ENCODE peak calls at places on chromosome 1, in five cellular contexts. One of them, this sample, is unnamed.

GRCh38 chr1:19643113-19643512 is 998 bp upstream of the NBL1 start:
- DNase-seq in trophoblast cell: peak; percentile 8
- DNase-seq in H9: no peak
- DNase-seq in IMR-90: no peak
- DNase-seq in neuronal stem cell: no peak
- DNase-seq in this sample: peak; percentile 37

GRCh38 chr1:107076846-107077245 is 20.4 kb downstream of the PRMT6 start:
- DNase-seq in H9: no peak
- DNase-seq in trophoblast cell: no peak
- DNase-seq in IMR-90: peak; percentile 79
- DNase-seq in neuronal stem cell: no peak
- DNase-seq in this sample: no peak

GRCh38 chr1:152533327-152533938 is 19.2 kb downstream of the CRCT1 start:
- DNase-seq in IMR-90: peak; percentile 15
- DNase-seq in trophoblast cell: peak; percentile 63
- DNase-seq in H9: no peak
- DNase-seq in neuronal stem cell: peak; percentile 2
- DNase-seq in this sample: no peak

GRCh38 chr1:119081267-119081666 is 59.2 kb downstream of the WARS2 start:
- DNase-seq in IMR-90: peak; percentile 64
- DNase-seq in neuronal stem cell: no peak
- DNase-seq in H9: no peak
- DNase-seq in trophoblast cell: no peak
- DNase-seq in this sample: no peak

GRCh38 chr1:47232187-47232874 is at the start of gene TAL1:
- DNase-seq in neuronal stem cell: no peak
- DNase-seq in IMR-90: no peak
- DNase-seq in trophoblast cell: peak; percentile 5
- DNase-seq in H9: no peak
- DNase-seq in this sample: no peak

GRCh38 chr1:209190591-209191241 is 392.8 kb upstream of the CAMK1G start:
- DNase-seq in neuronal stem cell: peak; percentile 70
- DNase-seq in H9: peak; percentile 89
- DNase-seq in IMR-90: no peak
- DNase-seq in trophoblast cell: peak; percentile 50
- DNase-seq in this sample: peak; percentile 45

GRCh38 chr1:22024485-22025367 is 23.3 kb downstream of the CELA3A start:
- DNase-seq in neuronal stem cell: no peak
- DNase-seq in H9: peak; percentile 79
- DNase-seq in IMR-90: peak; percentile 81
- DNase-seq in trophoblast cell: peak; percentile 58
- DNase-seq in this sample: peak; percentile 95

GRCh38 chr1:230822092-230822581 is 46.2 kb downstream of the C1orf198 start:
- DNase-seq in IMR-90: peak; percentile 43
- DNase-seq in trophoblast cell: no peak
- DNase-seq in H9: no peak
- DNase-seq in neuronal stem cell: no peak
- DNase-seq in this sample: no peak

GRCh38 chr1:8427493-8427892 is 109.6 kb downstream of the SLC45A1 start:
- DNase-seq in trophoblast cell: no peak
- DNase-seq in neuronal stem cell: no peak
- DNase-seq in H9: no peak
- DNase-seq in IMR-90: no peak
- DNase-seq in this sample: peak; percentile 38

GRCh38 chr1:53629101-53629691 is 109.8 kb downstream of the GLIS1 start:
- DNase-seq in trophoblast cell: no peak
- DNase-seq in IMR-90: no peak
- DNase-seq in H9: peak; percentile 14
- DNase-seq in neuronal stem cell: no peak
- DNase-seq in this sample: no peak

GRCh38 chr1:234958702-234959649 is 169.7 kb downstream of the TOMM20 start:
- DNase-seq in trophoblast cell: no peak
- DNase-seq in IMR-90: no peak
- DNase-seq in H9: no peak
- DNase-seq in neuronal stem cell: no peak
- DNase-seq in this sample: no peak

GRCh38 chr1:234955107-234955731 is 173.4 kb downstream of the TOMM20 start:
- DNase-seq in H9: no peak
- DNase-seq in neuronal stem cell: no peak
- DNase-seq in trophoblast cell: no peak
- DNase-seq in IMR-90: peak; percentile 59
- DNase-seq in this sample: peak; percentile 76

GRCh38 chr1:234958066-234958701 is 170.5 kb downstream of the TOMM20 start:
- DNase-seq in neuronal stem cell: no peak
- DNase-seq in trophoblast cell: no peak
- DNase-seq in IMR-90: no peak
- DNase-seq in H9: no peak
- DNase-seq in this sample: no peak

GRCh38 chr1:234956821-234957329 is 171.8 kb downstream of the TOMM20 start:
- DNase-seq in H9: no peak
- DNase-seq in neuronal stem cell: peak; percentile 51
- DNase-seq in IMR-90: no peak
- DNase-seq in trophoblast cell: no peak
- DNase-seq in this sample: no peak

DNA sequence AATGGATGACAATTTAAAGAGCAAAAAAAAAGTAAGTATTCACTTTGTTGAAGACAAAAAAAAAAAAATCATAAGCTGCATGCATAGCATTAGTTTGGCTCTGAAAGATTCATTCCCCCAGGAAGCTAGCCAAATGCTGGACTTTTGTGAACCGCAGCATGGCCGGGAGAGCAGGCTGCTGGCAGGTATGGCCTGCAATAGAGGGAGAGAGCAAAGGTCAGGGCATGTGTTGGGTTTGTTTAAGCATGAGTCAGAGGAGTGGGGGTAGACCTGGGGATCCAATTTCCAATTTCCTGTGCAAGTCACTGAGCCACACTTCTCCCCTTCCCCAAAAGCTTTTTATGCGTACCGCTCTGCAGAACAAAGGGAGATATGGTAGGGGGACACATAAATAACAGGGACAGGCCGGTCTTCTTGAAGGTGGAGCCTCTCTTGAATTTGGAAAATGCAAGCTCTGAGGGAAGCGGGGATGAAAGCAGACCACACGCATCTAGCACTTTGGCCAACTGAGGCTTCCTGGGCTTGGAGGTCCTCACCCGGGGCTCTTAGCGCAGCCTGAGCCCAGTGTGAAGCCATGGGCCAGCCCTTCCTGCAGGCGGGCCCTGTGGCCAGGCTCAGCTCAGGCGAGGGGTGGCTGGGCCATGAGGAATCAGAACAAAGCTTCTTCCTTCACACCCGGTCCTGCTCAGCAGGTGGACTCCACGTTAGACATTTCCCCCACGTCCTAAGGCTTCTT is 171.1 kb downstream of the TOMM20 start:
- DNase-seq in H9: peak; percentile 62
- DNase-seq in neuronal stem cell: peak; percentile 73
- DNase-seq in IMR-90: peak; percentile 93
- DNase-seq in trophoblast cell: no peak
- DNase-seq in this sample: peak; percentile 79
- H2BK120ac ChIP-seq in H9: no peak overlapping the region
- H2BK120ac ChIP-seq in neuronal stem cell: no peak overlapping the region
- H2BK120ac ChIP-seq in IMR-90: peak overlapping the region; percentile 95
- H2BK120ac ChIP-seq in trophoblast cell: peak overlapping the region; percentile 82
- H2BK120ac ChIP-seq in this sample: peak overlapping the region; percentile 59

GRCh38 chr1:204921855-204922516 is 51.3 kb downstream of the NFASC start:
- DNase-seq in neuronal stem cell: no peak
- DNase-seq in trophoblast cell: no peak
- DNase-seq in H9: no peak
- DNase-seq in IMR-90: no peak
- DNase-seq in this sample: no peak
- H3K23ac ChIP-seq in neuronal stem cell: no peak overlapping the region
- H3K23ac ChIP-seq in trophoblast cell: no peak overlapping the region
- H3K23ac ChIP-seq in H9: no peak overlapping the region
- H3K23ac ChIP-seq in IMR-90: no peak overlapping the region
- H3K23ac ChIP-seq in this sample: no peak overlapping the region

GRCh38 chr1:10736623-10737267 is 59.7 kb downstream of the CASZ1 start:
- DNase-seq in neuronal stem cell: no peak
- DNase-seq in H9: no peak
- DNase-seq in IMR-90: no peak
- DNase-seq in trophoblast cell: no peak
- DNase-seq in this sample: no peak

GRCh38 chr1:10738125-10738746 is 58.2 kb downstream of the CASZ1 start:
- DNase-seq in neuronal stem cell: no peak
- DNase-seq in trophoblast cell: no peak
- DNase-seq in H9: peak; percentile 56
- DNase-seq in IMR-90: no peak
- DNase-seq in this sample: no peak

GRCh38 chr1:10735603-10736305 is 60.7 kb downstream of the CASZ1 start:
- DNase-seq in IMR-90: no peak
- DNase-seq in trophoblast cell: no peak
- DNase-seq in neuronal stem cell: no peak
- DNase-seq in H9: no peak
- DNase-seq in this sample: no peak

GRCh38 chr1:10737268-10737624 is 59.2 kb downstream of the CASZ1 start:
- DNase-seq in neuronal stem cell: no peak
- DNase-seq in trophoblast cell: no peak
- DNase-seq in H9: no peak
- DNase-seq in IMR-90: no peak
- DNase-seq in this sample: no peak

GRCh38 chr1:10737651-10738050 is 58.8 kb downstream of the CASZ1 start:
- DNase-seq in H9: no peak
- DNase-seq in neuronal stem cell: no peak
- DNase-seq in IMR-90: no peak
- DNase-seq in trophoblast cell: no peak
- DNase-seq in this sample: no peak
- H2BK120ac ChIP-seq in H9: no peak overlapping the region
- H2BK120ac ChIP-seq in neuronal stem cell: peak overlapping the region; percentile 75
- H2BK120ac ChIP-seq in IMR-90: no peak overlapping the region
- H2BK120ac ChIP-seq in trophoblast cell: no peak overlapping the region
- H2BK120ac ChIP-seq in this sample: no peak overlapping the region

GRCh38 chr1:111145542-111145941 is 5.5 kb downstream of the CEPT1 start:
- DNase-seq in H9: no peak
- DNase-seq in IMR-90: no peak
- DNase-seq in trophoblast cell: no peak
- DNase-seq in neuronal stem cell: no peak
- DNase-seq in this sample: no peak
- H3K23ac ChIP-seq in H9: no peak overlapping the region
- H3K23ac ChIP-seq in IMR-90: no peak overlapping the region
- H3K23ac ChIP-seq in trophoblast cell: no peak overlapping the region
- H3K23ac ChIP-seq in neuronal stem cell: peak overlapping the region; percentile 96
- H3K23ac ChIP-seq in this sample: no peak overlapping the region

GRCh38 chr1:208120426-208120790 is 123.8 kb downstream of the PLXNA2 start:
- DNase-seq in trophoblast cell: no peak
- DNase-seq in H9: no peak
- DNase-seq in IMR-90: no peak
- DNase-seq in neuronal stem cell: no peak
- DNase-seq in this sample: no peak
- H2BK120ac ChIP-seq in trophoblast cell: no peak overlapping the region
- H2BK120ac ChIP-seq in H9: no peak overlapping the region
- H2BK120ac ChIP-seq in IMR-90: no peak overlapping the region
- H2BK120ac ChIP-seq in neuronal stem cell: no peak overlapping the region
- H2BK120ac ChIP-seq in this sample: no peak overlapping the region

GRCh38 chr1:33399375-33399774 is 31.5 kb downstream of the PHC2 start:
- DNase-seq in IMR-90: no peak
- DNase-seq in neuronal stem cell: no peak
- DNase-seq in trophoblast cell: no peak
- DNase-seq in H9: no peak
- DNase-seq in this sample: no peak
- H3K23ac ChIP-seq in IMR-90: no peak overlapping the region
- H3K23ac ChIP-seq in neuronal stem cell: no peak overlapping the region
- H3K23ac ChIP-seq in trophoblast cell: no peak overlapping the region
- H3K23ac ChIP-seq in H9: no peak overlapping the region
- H3K23ac ChIP-seq in this sample: no peak overlapping the region

GRCh38 chr1:34865573-34865972 is 6.0 kb upstream of the SMIM12 start:
- DNase-seq in trophoblast cell: no peak
- DNase-seq in H9: no peak
- DNase-seq in IMR-90: no peak
- DNase-seq in neuronal stem cell: no peak
- DNase-seq in this sample: no peak
- H2BK120ac ChIP-seq in trophoblast cell: no peak overlapping the region
- H2BK120ac ChIP-seq in H9: no peak overlapping the region
- H2BK120ac ChIP-seq in IMR-90: no peak overlapping the region
- H2BK120ac ChIP-seq in neuronal stem cell: no peak overlapping the region
- H2BK120ac ChIP-seq in this sample: no peak overlapping the region